ENCODE peak calls at places on chromosomes 7 and 10, in seven cellular contexts. One of them, this sample, is unnamed. For H3K36me3, the result is how much of the 10 kb centered on the place peaks cover.

GRCh38 chr7:54996391-54996790 is 22.4 kb upstream of the EGFR start:
- DNase-seq in SK-N-MC: no peak
- DNase-seq in CD8-positive, alpha-beta T cell: no peak
- DNase-seq in tibial artery: no peak
- DNase-seq in neural progenitor cell: no peak
- DNase-seq in psoas muscle: no peak
- DNase-seq in IMR-90: no peak
- DNase-seq in this sample: no peak

GRCh38 chr7:16845746-16846145 is 36.0 kb downstream of the AGR3 start:
- DNase-seq in SK-N-MC: no peak
- DNase-seq in neural progenitor cell: no peak
- DNase-seq in IMR-90: no peak
- DNase-seq in tibial artery: no peak
- DNase-seq in psoas muscle: no peak
- DNase-seq in CD8-positive, alpha-beta T cell: no peak
- DNase-seq in this sample: no peak

GRCh38 chr10:34078798-34079470 is 736.2 kb downstream of the PARD3 start:
- DNase-seq in SK-N-MC: no peak
- DNase-seq in IMR-90: no peak
- DNase-seq in psoas muscle: peak
- DNase-seq in tibial artery: peak
- DNase-seq in neural progenitor cell: no peak
- DNase-seq in CD8-positive, alpha-beta T cell: no peak
- DNase-seq in this sample: no peak

GRCh38 chr7:137576481-137576880 is 232.9 kb upstream of the PTN start:
- DNase-seq in psoas muscle: no peak
- DNase-seq in CD8-positive, alpha-beta T cell: no peak
- DNase-seq in IMR-90: no peak
- DNase-seq in neural progenitor cell: no peak
- DNase-seq in SK-N-MC: no peak
- DNase-seq in tibial artery: no peak
- DNase-seq in this sample: no peak

GRCh38 chr10:3783721-3784432 is 1.1 kb downstream of the KLF6 start:
- DNase-seq in SK-N-MC: no peak
- DNase-seq in CD8-positive, alpha-beta T cell: no peak
- DNase-seq in neural progenitor cell: peak
- DNase-seq in tibial artery: peak
- DNase-seq in IMR-90: peak
- DNase-seq in psoas muscle: peak
- DNase-seq in this sample: peak

GRCh38 chr7:26434974-26435373 is 143.3 kb downstream of the SNX10 start:
- DNase-seq in psoas muscle: no peak
- DNase-seq in IMR-90: no peak
- DNase-seq in neural progenitor cell: no peak
- DNase-seq in tibial artery: no peak
- DNase-seq in SK-N-MC: no peak
- DNase-seq in CD8-positive, alpha-beta T cell: no peak
- DNase-seq in this sample: no peak

GRCh38 chr10:48253970-48254657 is 20.4 kb downstream of the FRMPD2 start:
- DNase-seq in psoas muscle: no peak
- DNase-seq in SK-N-MC: no peak
- DNase-seq in CD8-positive, alpha-beta T cell: no peak
- DNase-seq in tibial artery: no peak
- DNase-seq in neural progenitor cell: no peak
- DNase-seq in IMR-90: no peak
- DNase-seq in this sample: no peak

GRCh38 chr7:98394377-98394836 is 6.5 kb downstream of the BAIAP2L1 start:
- DNase-seq in IMR-90: peak
- DNase-seq in psoas muscle: no peak
- DNase-seq in neural progenitor cell: no peak
- DNase-seq in tibial artery: no peak
- DNase-seq in CD8-positive, alpha-beta T cell: no peak
- DNase-seq in SK-N-MC: no peak
- DNase-seq in this sample: no peak

GRCh38 chr7:51357821-51358220 is 41.2 kb upstream of the COBL start:
- DNase-seq in tibial artery: no peak
- DNase-seq in psoas muscle: no peak
- DNase-seq in SK-N-MC: no peak
- DNase-seq in IMR-90: no peak
- DNase-seq in CD8-positive, alpha-beta T cell: no peak
- DNase-seq in neural progenitor cell: no peak
- DNase-seq in this sample: no peak

GRCh38 chr7:138907849-138908248 is 73.3 kb downstream of the KIAA1549 start:
- DNase-seq in tibial artery: no peak
- DNase-seq in IMR-90: no peak
- DNase-seq in CD8-positive, alpha-beta T cell: no peak
- DNase-seq in SK-N-MC: no peak
- DNase-seq in neural progenitor cell: no peak
- DNase-seq in psoas muscle: no peak
- DNase-seq in this sample: no peak

GRCh38 chr10:86936661-86937501 is 20.5 kb downstream of the MMRN2 start:
- DNase-seq in tibial artery: no peak
- DNase-seq in neural progenitor cell: no peak
- DNase-seq in CD8-positive, alpha-beta T cell: no peak
- DNase-seq in IMR-90: peak
- DNase-seq in psoas muscle: no peak
- DNase-seq in SK-N-MC: no peak
- DNase-seq in this sample: no peak

GRCh38 chr7:3154881-3155494 is 111.3 kb upstream of the CARD11 start:
- DNase-seq in neural progenitor cell: peak
- DNase-seq in CD8-positive, alpha-beta T cell: peak
- DNase-seq in tibial artery: no peak
- DNase-seq in IMR-90: peak
- DNase-seq in psoas muscle: no peak
- DNase-seq in SK-N-MC: peak
- DNase-seq in this sample: peak

GRCh38 chr7:42237891-42238531 is 1.0 kb upstream of the GLI3 start:
- DNase-seq in neural progenitor cell: peak
- DNase-seq in tibial artery: peak
- DNase-seq in IMR-90: peak
- DNase-seq in SK-N-MC: no peak
- DNase-seq in CD8-positive, alpha-beta T cell: no peak
- DNase-seq in psoas muscle: peak
- DNase-seq in this sample: no peak

GRCh38 chr7:12653127-12653917 is 34.1 kb upstream of the ARL4A start:
- DNase-seq in neural progenitor cell: no peak
- DNase-seq in SK-N-MC: no peak
- DNase-seq in tibial artery: no peak
- DNase-seq in psoas muscle: no peak
- DNase-seq in CD8-positive, alpha-beta T cell: no peak
- DNase-seq in IMR-90: peak
- DNase-seq in this sample: no peak

GRCh38 chr7:129188372-129188891 is at the start of gene SMO:
- DNase-seq in IMR-90: peak
- DNase-seq in SK-N-MC: no peak
- DNase-seq in psoas muscle: peak
- DNase-seq in neural progenitor cell: peak
- DNase-seq in tibial artery: peak
- DNase-seq in CD8-positive, alpha-beta T cell: no peak
- DNase-seq in this sample: no peak

GRCh38 chr10:31071232-31071999 is 39.8 kb upstream of the ZNF438 start:
- DNase-seq in IMR-90: peak
- DNase-seq in neural progenitor cell: no peak
- DNase-seq in tibial artery: no peak
- DNase-seq in psoas muscle: peak
- DNase-seq in SK-N-MC: no peak
- DNase-seq in CD8-positive, alpha-beta T cell: no peak
- DNase-seq in this sample: no peak

GRCh38 chr10:60611291-60611747 is 167.0 kb upstream of the CDK1 start:
- DNase-seq in psoas muscle: no peak
- DNase-seq in tibial artery: no peak
- DNase-seq in CD8-positive, alpha-beta T cell: no peak
- DNase-seq in SK-N-MC: no peak
- DNase-seq in IMR-90: peak
- DNase-seq in neural progenitor cell: no peak
- DNase-seq in this sample: peak

GRCh38 chr7:45590679-45591057 is 16.5 kb downstream of the ADCY1 start:
- DNase-seq in neural progenitor cell: no peak
- DNase-seq in psoas muscle: no peak
- DNase-seq in SK-N-MC: no peak
- DNase-seq in tibial artery: no peak
- DNase-seq in IMR-90: no peak
- DNase-seq in CD8-positive, alpha-beta T cell: no peak
- DNase-seq in this sample: no peak

GRCh38 chr7:55325371-55325792 is 39.8 kb upstream of the LANCL2 start:
- DNase-seq in neural progenitor cell: no peak
- DNase-seq in SK-N-MC: no peak
- DNase-seq in IMR-90: peak
- DNase-seq in psoas muscle: peak
- DNase-seq in tibial artery: peak
- DNase-seq in CD8-positive, alpha-beta T cell: no peak
- DNase-seq in this sample: no peak

GRCh38 chr10:123726381-123726780 is 60.2 kb downstream of the GPR26 start:
- DNase-seq in neural progenitor cell: no peak
- DNase-seq in IMR-90: no peak
- DNase-seq in CD8-positive, alpha-beta T cell: no peak
- DNase-seq in SK-N-MC: no peak
- DNase-seq in psoas muscle: no peak
- DNase-seq in tibial artery: no peak
- DNase-seq in this sample: no peak

GRCh38 chr7:29924684-29925083 is 64.9 kb downstream of the SCRN1 start:
- DNase-seq in IMR-90: no peak
- DNase-seq in SK-N-MC: no peak
- DNase-seq in CD8-positive, alpha-beta T cell: no peak
- DNase-seq in neural progenitor cell: no peak
- DNase-seq in psoas muscle: no peak
- DNase-seq in tibial artery: no peak
- DNase-seq in this sample: no peak

GRCh38 chr7:29882481-29882880 is 76.2 kb downstream of the WIPF3 start:
- DNase-seq in IMR-90: no peak
- DNase-seq in psoas muscle: no peak
- DNase-seq in tibial artery: no peak
- DNase-seq in SK-N-MC: no peak
- DNase-seq in CD8-positive, alpha-beta T cell: no peak
- DNase-seq in neural progenitor cell: no peak
- DNase-seq in this sample: no peak

GRCh38 chr7:155202106-155202871 is 95.4 kb upstream of the INSIG1 start:
- DNase-seq in neural progenitor cell: no peak
- DNase-seq in SK-N-MC: no peak
- DNase-seq in IMR-90: no peak
- DNase-seq in tibial artery: no peak
- DNase-seq in CD8-positive, alpha-beta T cell: no peak
- DNase-seq in psoas muscle: no peak
- DNase-seq in this sample: no peak

GRCh38 chr7:22858640-22859561 is 36.3 kb upstream of the TOMM7 start:
- DNase-seq in SK-N-MC: no peak
- DNase-seq in IMR-90: peak
- DNase-seq in tibial artery: no peak
- DNase-seq in psoas muscle: no peak
- DNase-seq in neural progenitor cell: no peak
- DNase-seq in CD8-positive, alpha-beta T cell: no peak
- DNase-seq in this sample: no peak
- H3K27ac ChIP-seq in SK-N-MC: peak
- H3K27ac ChIP-seq in IMR-90: peak
- H3K27ac ChIP-seq in tibial artery: peak
- H3K27ac ChIP-seq in psoas muscle: peak
- H3K27ac ChIP-seq in neural progenitor cell: no peak
- H3K27ac ChIP-seq in CD8-positive, alpha-beta T cell: no peak
- H3K27ac ChIP-seq in this sample: peak

GRCh38 chr7:152672626-152673025 is 3.3 kb downstream of the XRCC2 start:
- DNase-seq in tibial artery: no peak
- DNase-seq in CD8-positive, alpha-beta T cell: no peak
- DNase-seq in psoas muscle: no peak
- DNase-seq in SK-N-MC: no peak
- DNase-seq in IMR-90: no peak
- DNase-seq in neural progenitor cell: no peak
- DNase-seq in this sample: no peak

GRCh38 chr7:152666078-152666477 is 9.9 kb downstream of the XRCC2 start:
- DNase-seq in tibial artery: no peak
- DNase-seq in SK-N-MC: no peak
- DNase-seq in CD8-positive, alpha-beta T cell: no peak
- DNase-seq in IMR-90: no peak
- DNase-seq in neural progenitor cell: no peak
- DNase-seq in psoas muscle: no peak
- DNase-seq in this sample: no peak

GRCh38 chr7:152667900-152668440 is 8.0 kb downstream of the XRCC2 start:
- DNase-seq in IMR-90: no peak
- DNase-seq in CD8-positive, alpha-beta T cell: no peak
- DNase-seq in SK-N-MC: no peak
- DNase-seq in psoas muscle: no peak
- DNase-seq in neural progenitor cell: no peak
- DNase-seq in tibial artery: no peak
- DNase-seq in this sample: no peak

GRCh38 chr7:152669758-152670157 is 6.2 kb downstream of the XRCC2 start:
- DNase-seq in SK-N-MC: no peak
- DNase-seq in CD8-positive, alpha-beta T cell: no peak
- DNase-seq in tibial artery: no peak
- DNase-seq in IMR-90: no peak
- DNase-seq in neural progenitor cell: no peak
- DNase-seq in psoas muscle: no peak
- DNase-seq in this sample: no peak

GRCh38 chr7:152668975-152669374 is 7.0 kb downstream of the XRCC2 start:
- DNase-seq in neural progenitor cell: no peak
- DNase-seq in CD8-positive, alpha-beta T cell: no peak
- DNase-seq in SK-N-MC: no peak
- DNase-seq in psoas muscle: no peak
- DNase-seq in IMR-90: no peak
- DNase-seq in tibial artery: no peak
- DNase-seq in this sample: no peak
- H3K36me3 ChIP-seq in neural progenitor cell: under half
- H3K36me3 ChIP-seq in CD8-positive, alpha-beta T cell: under half
- H3K36me3 ChIP-seq in SK-N-MC: half or more
- H3K36me3 ChIP-seq in psoas muscle: under half
- H3K36me3 ChIP-seq in IMR-90: under half
- H3K36me3 ChIP-seq in tibial artery: under half
- H3K36me3 ChIP-seq in this sample: under half

GRCh38 chr7:64733550-64734240 is 60.5 kb upstream of the ZNF138 start:
- DNase-seq in CD8-positive, alpha-beta T cell: no peak
- DNase-seq in psoas muscle: no peak
- DNase-seq in IMR-90: no peak
- DNase-seq in SK-N-MC: no peak
- DNase-seq in tibial artery: no peak
- DNase-seq in neural progenitor cell: no peak
- DNase-seq in this sample: no peak

DNA sequence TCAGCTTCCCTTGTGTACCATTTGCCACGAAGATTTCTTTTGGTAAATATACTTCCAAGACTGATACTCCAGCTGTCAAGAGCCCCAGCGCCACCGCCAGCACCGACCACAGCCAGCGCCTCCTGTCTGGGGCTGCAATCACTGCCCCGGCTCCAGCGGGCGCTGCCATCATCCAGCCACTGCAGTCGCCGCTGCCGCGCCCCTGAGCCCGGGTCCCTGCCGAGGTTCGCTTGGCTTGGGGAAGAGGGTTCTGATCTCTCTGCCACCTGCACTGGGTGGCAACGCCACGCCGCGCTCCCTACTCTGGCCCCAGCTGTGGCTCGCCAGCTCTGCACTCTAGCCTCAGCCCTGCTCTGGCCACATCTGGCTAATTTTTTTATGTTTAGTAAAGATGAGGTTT is 57.7 kb upstream of the ZNF138 start:
- DNase-seq in CD8-positive, alpha-beta T cell: no peak
- DNase-seq in SK-N-MC: no peak
- DNase-seq in IMR-90: no peak
- DNase-seq in tibial artery: no peak
- DNase-seq in psoas muscle: no peak
- DNase-seq in neural progenitor cell: no peak
- DNase-seq in this sample: no peak
- H3K4me3 ChIP-seq in CD8-positive, alpha-beta T cell: no peak
- H3K4me3 ChIP-seq in SK-N-MC: no peak
- H3K4me3 ChIP-seq in IMR-90: no peak
- H3K4me3 ChIP-seq in tibial artery: no peak
- H3K4me3 ChIP-seq in psoas muscle: no peak
- H3K4me3 ChIP-seq in neural progenitor cell: no peak
- H3K4me3 ChIP-seq in this sample: no peak

GRCh38 chr7:22121702-22122474 is 176.2 kb upstream of the CDCA7L start:
- DNase-seq in IMR-90: peak
- DNase-seq in CD8-positive, alpha-beta T cell: no peak
- DNase-seq in psoas muscle: no peak
- DNase-seq in tibial artery: peak
- DNase-seq in neural progenitor cell: no peak
- DNase-seq in SK-N-MC: no peak
- DNase-seq in this sample: no peak
- H3K27ac ChIP-seq in IMR-90: no peak
- H3K27ac ChIP-seq in CD8-positive, alpha-beta T cell: no peak
- H3K27ac ChIP-seq in psoas muscle: peak
- H3K27ac ChIP-seq in tibial artery: peak
- H3K27ac ChIP-seq in neural progenitor cell: no peak
- H3K27ac ChIP-seq in SK-N-MC: no peak
- H3K27ac ChIP-seq in this sample: no peak

This sample was measured in small intestine.